ENCODE peak calls at places on chromosomes 7 and 10, in seven cellular contexts. G is endodermal cell; R is colonic mucosa; A is tibial nerve; Y is transverse colon; W is breast epithelium; N is CD4-positive, CD25-positive, alpha-beta regulatory T cell. C is an unnamed sample.

GRCh38 chr7:110148054-110148453 is 942.9 kb upstream of the LRRN3 start:
- DNase-seq in G (no peak), R (no peak), A (no peak), Y (peak; percentile 8), W (no peak), N (no peak), C (no peak)

GRCh38 chr10:112330154-112330553 is 43.8 kb upstream of the ACSL5 start:
- DNase-seq in G (no peak), R (no peak), A (no peak), Y (peak; percentile 33), W (no peak), N (no peak), C (no peak)

GRCh38 chr7:131909151-131909768 is 352.8 kb upstream of the PODXL start:
- DNase-seq in G (peak; percentile 79), R (peak; percentile 25), A (no peak), Y (peak; percentile 13), W (no peak), N (no peak), C (no peak)

GRCh38 chr7:127833641-127834040 is 181.6 kb downstream of the SND1 start:
- DNase-seq in G (no peak), R (no peak), A (no peak), Y (no peak), W (no peak), N (no peak), C (no peak)

GRCh38 chr7:11485626-11486025 is 346.4 kb downstream of the THSD7A start:
- DNase-seq in G (no peak), R (no peak), A (no peak), Y (no peak), W (no peak), N (no peak), C (no peak)

GRCh38 chr10:113665806-113666354 is 2.0 kb upstream of the NRAP start:
- DNase-seq in G (peak; percentile 57), R (no peak), A (no peak), Y (no peak), W (peak; percentile 64), N (no peak), C (no peak)

GRCh38 chr7:130365511-130366441 is 14.5 kb upstream of the CPA1 start:
- DNase-seq in G (no peak), R (no peak), A (peak; percentile 41), Y (peak; percentile 26), W (peak; percentile 73), N (no peak), C (no peak)

GRCh38 chr7:24392774-24393173 is 108.8 kb downstream of the NPY start:
- DNase-seq in G (no peak), R (no peak), A (no peak), Y (no peak), W (no peak), N (no peak), C (no peak)

GRCh38 chr10:119724630-119725549 is 960 bp upstream of the INPP5F start:
- DNase-seq in G (no peak), R (no peak), A (peak; percentile 24), Y (no peak), W (no peak), N (no peak), C (no peak)

GRCh38 chr7:157318015-157318706 is 18.6 kb upstream of the DNAJB6 start:
- DNase-seq in G (peak; percentile 55), R (no peak), A (no peak), Y (peak; percentile 39), W (peak; percentile 70), N (no peak), C (peak; percentile 69)

GRCh38 chr10:24953350-24954074 is 1.1 kb upstream of the PRTFDC1 start:
- DNase-seq in G (peak; percentile 51), R (no peak), A (no peak), Y (no peak), W (no peak), N (no peak), C (no peak)

GRCh38 chr7:105137898-105138297 is 123.9 kb downstream of the KMT2E start:
- DNase-seq in G (no peak), R (no peak), A (no peak), Y (no peak), W (no peak), N (no peak), C (no peak)

GRCh38 chr7:1229956-1230355 is 2.7 kb upstream of the UNCX start:
- DNase-seq in G (peak; percentile 66), R (no peak), A (no peak), Y (no peak), W (no peak), N (no peak), C (no peak)

GRCh38 chr10:43208147-43209063 is 58.5 kb downstream of the RASGEF1A start:
- DNase-seq in G (peak; percentile 41), R (no peak), A (no peak), Y (peak; percentile 4), W (peak; percentile 10), N (no peak), C (peak; percentile 56)

GRCh38 chr7:24882989-24883631 is 96.9 kb downstream of the OSBPL3 start:
- DNase-seq in G (no peak), R (no peak), A (peak; percentile 73), Y (no peak), W (no peak), N (no peak), C (no peak)

GRCh38 chr10:132229096-132229495 is 42.3 kb downstream of the DPYSL4 start:
- DNase-seq in G (no peak), R (no peak), A (no peak), Y (no peak), W (no peak), N (no peak), C (peak; percentile 32)

GRCh38 chr10:132229834-132230556 is 43.2 kb downstream of the DPYSL4 start:
- DNase-seq in G (no peak), R (peak; percentile 51), A (no peak), Y (peak; percentile 22), W (no peak), N (no peak), C (peak; percentile 86)

GRCh38 chr10:132232553-132232949 is 45.8 kb downstream of the DPYSL4 start:
- DNase-seq in G (no peak), R (no peak), A (peak; percentile 32), Y (no peak), W (no peak), N (no peak), C (peak; percentile 44)

GRCh38 chr10:132231656-132232552 is 45.2 kb downstream of the DPYSL4 start:
- DNase-seq in G (no peak), R (no peak), A (no peak), Y (no peak), W (no peak), N (no peak), C (no peak)

GRCh38 chr10:132230557-132231210 is 43.9 kb downstream of the DPYSL4 start:
- DNase-seq in G (no peak), R (no peak), A (no peak), Y (no peak), W (no peak), N (no peak), C (peak; percentile 67)
- H3K4me1 ChIP-seq in G (no peaks in the 10 kb centered on the region), R (peaks cover 7% of the 10 kb centered on the region), A (no peaks in the 10 kb centered on the region), Y (peaks cover 14% of the 10 kb centered on the region), W (no peaks in the 10 kb centered on the region), N (peaks cover 10% of the 10 kb centered on the region), C (peaks cover 10% of the 10 kb centered on the region)

GRCh38 chr7:151080091-151080521 is 503 bp downstream of the FASTK start:
- DNase-seq in G (peak; percentile 70), R (peak; percentile 46), A (no peak), Y (no peak), W (no peak), N (no peak), C (no peak)

GRCh38 chr7:151079199-151079910 is 1.3 kb downstream of the FASTK start:
- DNase-seq in G (no peak), R (no peak), A (no peak), Y (no peak), W (no peak), N (no peak), C (no peak)

GRCh38 chr7:151081170-151082101 is 827 bp upstream of the FASTK start:
- DNase-seq in G (peak; percentile 61), R (peak; percentile 61), A (no peak), Y (peak; percentile 59), W (no peak), N (no peak), C (no peak)

GRCh38 chr7:151082151-151083070 is 882 bp downstream of the TMUB1 start:
- DNase-seq in G (no peak), R (peak; percentile 37), A (no peak), Y (no peak), W (no peak), N (no peak), C (peak; percentile 81)

DNA sequence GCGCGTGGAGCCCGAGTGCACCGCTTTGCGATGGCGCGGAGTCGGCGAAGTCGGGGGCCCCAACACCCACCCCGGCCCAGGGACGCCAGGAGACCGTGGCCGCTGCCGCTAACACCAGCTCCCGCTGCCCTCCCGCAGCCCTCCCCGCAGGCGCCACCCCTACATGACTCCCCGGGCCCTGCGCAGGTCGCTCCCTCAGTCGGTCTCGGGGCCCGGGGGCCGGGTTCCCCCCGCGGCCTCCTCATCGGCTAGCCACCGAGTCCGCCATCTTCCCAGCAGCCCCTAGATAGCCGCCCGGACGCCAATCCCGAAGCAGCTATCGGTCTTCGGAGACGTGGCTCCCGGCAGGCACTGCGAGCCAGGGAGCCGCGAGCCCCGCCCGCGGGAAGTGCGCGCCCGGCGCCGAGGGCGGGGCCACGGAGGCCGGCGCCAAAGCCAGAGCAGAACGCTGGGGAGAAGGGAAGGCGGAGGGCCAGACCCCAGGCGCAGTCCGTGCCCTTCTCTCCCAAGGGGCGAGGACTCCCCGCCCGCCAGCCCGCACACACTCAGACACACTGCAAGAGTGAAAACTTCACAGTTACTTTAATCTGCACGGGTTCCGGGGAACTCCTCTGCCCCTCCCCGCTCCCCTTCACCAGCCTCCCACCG is at the start of gene FASTK:
- DNase-seq in G (peak; percentile 95), R (peak; percentile 94), A (peak; percentile 81), Y (peak; percentile 92), W (peak; percentile 84), N (peak; percentile 86), C (peak; percentile 95)
- H3K4me1 ChIP-seq in G (peaks cover 20% of the 10 kb centered on the region), R (peaks cover 22% of the 10 kb centered on the region), A (peaks cover 40% of the 10 kb centered on the region), Y (peaks cover 58% of the 10 kb centered on the region), W (peaks cover 31% of the 10 kb centered on the region), N (peaks cover 45% of the 10 kb centered on the region), C (peaks cover 62% of the 10 kb centered on the region)

GRCh38 chr10:4770766-4771553 is 55.0 kb upstream of the AKR1E2 start:
- DNase-seq in G (no peak), R (no peak), A (no peak), Y (no peak), W (no peak), N (no peak), C (no peak)
- H3K4me1 ChIP-seq in G (no peaks in the 10 kb centered on the region), R (no peaks in the 10 kb centered on the region), A (no peaks in the 10 kb centered on the region), Y (peaks cover 19% of the 10 kb centered on the region), W (no peaks in the 10 kb centered on the region), N (no peaks in the 10 kb centered on the region), C (peaks cover 14% of the 10 kb centered on the region)

GRCh38 chr10:80158126-80158525 is 25.6 kb downstream of the PLAC9 start:
- DNase-seq in G (no peak), R (no peak), A (no peak), Y (no peak), W (no peak), N (no peak), C (no peak)

GRCh38 chr10:80158598-80159127 is 26.1 kb downstream of the PLAC9 start:
- DNase-seq in G (no peak), R (peak; percentile 59), A (peak; percentile 88), Y (peak; percentile 67), W (peak; percentile 72), N (no peak), C (peak; percentile 72)

GRCh38 chr10:80159166-80159888 is 26.8 kb downstream of the PLAC9 start:
- DNase-seq in G (no peak), R (no peak), A (no peak), Y (no peak), W (no peak), N (no peak), C (no peak)

GRCh38 chr10:80161321-80162084 is 29.0 kb downstream of the PLAC9 start:
- DNase-seq in G (peak; percentile 66), R (no peak), A (no peak), Y (no peak), W (no peak), N (no peak), C (no peak)

GRCh38 chr10:80160361-80161128 is 28.0 kb downstream of the PLAC9 start:
- DNase-seq in G (no peak), R (no peak), A (no peak), Y (no peak), W (no peak), N (no peak), C (peak; percentile 43)
- H3K4me1 ChIP-seq in G (no peaks in the 10 kb centered on the region), R (peaks cover 10% of the 10 kb centered on the region), A (peaks cover 34% of the 10 kb centered on the region), Y (peaks cover 46% of the 10 kb centered on the region), W (peaks cover 17% of the 10 kb centered on the region), N (no peaks in the 10 kb centered on the region), C (peaks cover 25% of the 10 kb centered on the region)

C was measured in upper lobe of left lung.